ENCODE peak calls at places on chromosomes 7 and 10, in four cellular contexts. S, T, E and G are unnamed samples.

GRCh38 chr10:128274938-128275337 is 148.7 kb upstream of the MKI67 start:
- DNase-seq in S (no peak), T (no peak), E (no peak), G (no peak)

GRCh38 chr7:121138262-121138933 is 149.9 kb downstream of the CPED1 start:
- DNase-seq in S (no peak), T (no peak), E (no peak), G (no peak)

GRCh38 chr7:157005456-157006204 is 4.8 kb downstream of the MNX1 start:
- DNase-seq in T (no peak), S (no peak), E (peak), G (no peak)

GRCh38 chr7:120740348-120740747 is 117.6 kb downstream of the TSPAN12 start:
- DNase-seq in S (no peak), T (no peak), E (no peak), G (peak)

GRCh38 chr7:74511360-74511759 is 57.7 kb downstream of the GTF2IRD1 start:
- DNase-seq in T (no peak), S (no peak), E (no peak), G (no peak)

GRCh38 chr7:105759670-105760548 is 116.5 kb downstream of the ATXN7L1 start:
- DNase-seq in E (no peak), T (peak), S (peak), G (peak)

GRCh38 chr10:121362026-121362425 is 236.2 kb downstream of the FGFR2 start:
- DNase-seq in T (no peak), E (no peak), S (no peak), G (no peak)

GRCh38 chr7:107958764-107959526 is 44.0 kb downstream of the LAMB1 start:
- DNase-seq in T (no peak), E (no peak), S (no peak), G (no peak)

GRCh38 chr10:105611244-105611798 is 970.2 kb downstream of the SORCS3 start:
- DNase-seq in S (no peak), E (no peak), T (no peak), G (no peak)

GRCh38 chr10:84946984-84947383 is 618.6 kb downstream of the CCSER2 start:
- DNase-seq in E (no peak), S (no peak), T (no peak), G (no peak)

GRCh38 chr10:71247306-71247705 is 34.9 kb downstream of the UNC5B start:
- DNase-seq in T (no peak), S (no peak), E (no peak), G (no peak)

GRCh38 chr10:110802551-110803238 is 69.0 kb upstream of the PDCD4 start:
- DNase-seq in E (no peak), T (no peak), S (peak), G (no peak)

GRCh38 chr10:110803239-110803593 is 68.5 kb upstream of the PDCD4 start:
- DNase-seq in T (no peak), E (no peak), S (no peak), G (no peak)

GRCh38 chr10:110802090-110802489 is 69.6 kb upstream of the PDCD4 start:
- DNase-seq in T (no peak), S (no peak), E (no peak), G (no peak)

GRCh38 chr10:110805292-110805691 is 66.4 kb upstream of the PDCD4 start:
- DNase-seq in S (no peak), E (no peak), T (no peak), G (no peak)

GRCh38 chr10:110803830-110804338 is 67.8 kb upstream of the PDCD4 start:
- DNase-seq in T (no peak), S (peak), E (peak), G (peak)
- TF ChIP-seq FOSL1 in T (no peak), S (no peak), E (no peak), G (no peak)

GRCh38 chr10:94069884-94070283 is 76.2 kb downstream of the PLCE1 start:
- DNase-seq in E (no peak), S (no peak), T (no peak), G (peak)
- TF ChIP-seq FOSL1 in E (no peak), S (no peak), T (no peak), G (no peak)

DNA sequence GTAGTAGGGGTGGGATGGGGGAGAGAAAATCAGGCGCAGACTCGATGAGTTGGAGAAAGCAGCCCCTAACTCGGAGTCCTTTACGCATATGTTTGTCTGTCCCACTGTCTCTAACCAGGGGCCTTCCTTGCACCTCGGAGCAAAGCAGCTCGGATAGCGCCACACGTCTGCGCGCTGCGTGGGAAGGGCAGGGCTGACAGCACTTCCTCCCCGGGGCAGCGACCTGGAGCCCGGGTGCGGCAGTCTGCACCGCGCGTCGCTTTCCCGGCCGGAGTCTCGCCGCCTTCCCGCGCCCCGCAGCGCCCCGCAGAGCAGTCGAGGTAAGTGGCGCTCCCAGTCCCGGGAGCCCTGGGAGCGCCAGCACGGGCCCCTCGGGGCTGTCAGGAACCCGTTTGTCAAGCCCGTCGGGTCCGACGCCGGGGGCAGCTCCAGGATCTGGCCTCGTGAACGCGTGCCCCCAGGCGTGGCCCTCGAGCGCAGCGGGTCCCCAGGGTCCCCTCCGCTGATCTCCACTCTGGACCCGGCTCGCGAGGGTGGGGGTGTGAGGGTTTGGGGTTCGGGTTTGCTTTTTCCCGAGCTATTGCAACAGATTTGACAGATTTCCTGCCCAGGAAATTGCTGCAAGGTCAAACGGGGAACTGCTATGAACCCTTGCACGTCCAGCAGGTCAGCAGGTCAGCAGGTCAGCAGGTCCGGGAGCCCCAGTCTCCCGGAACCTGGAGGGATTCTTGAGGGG is 561 bp downstream of the APBB1IP start:
- DNase-seq in T (no peak), E (peak), S (no peak), G (no peak)
- TF ChIP-seq FOSL1 in T (no peak), E (no peak), S (no peak), G (no peak)

DNA sequence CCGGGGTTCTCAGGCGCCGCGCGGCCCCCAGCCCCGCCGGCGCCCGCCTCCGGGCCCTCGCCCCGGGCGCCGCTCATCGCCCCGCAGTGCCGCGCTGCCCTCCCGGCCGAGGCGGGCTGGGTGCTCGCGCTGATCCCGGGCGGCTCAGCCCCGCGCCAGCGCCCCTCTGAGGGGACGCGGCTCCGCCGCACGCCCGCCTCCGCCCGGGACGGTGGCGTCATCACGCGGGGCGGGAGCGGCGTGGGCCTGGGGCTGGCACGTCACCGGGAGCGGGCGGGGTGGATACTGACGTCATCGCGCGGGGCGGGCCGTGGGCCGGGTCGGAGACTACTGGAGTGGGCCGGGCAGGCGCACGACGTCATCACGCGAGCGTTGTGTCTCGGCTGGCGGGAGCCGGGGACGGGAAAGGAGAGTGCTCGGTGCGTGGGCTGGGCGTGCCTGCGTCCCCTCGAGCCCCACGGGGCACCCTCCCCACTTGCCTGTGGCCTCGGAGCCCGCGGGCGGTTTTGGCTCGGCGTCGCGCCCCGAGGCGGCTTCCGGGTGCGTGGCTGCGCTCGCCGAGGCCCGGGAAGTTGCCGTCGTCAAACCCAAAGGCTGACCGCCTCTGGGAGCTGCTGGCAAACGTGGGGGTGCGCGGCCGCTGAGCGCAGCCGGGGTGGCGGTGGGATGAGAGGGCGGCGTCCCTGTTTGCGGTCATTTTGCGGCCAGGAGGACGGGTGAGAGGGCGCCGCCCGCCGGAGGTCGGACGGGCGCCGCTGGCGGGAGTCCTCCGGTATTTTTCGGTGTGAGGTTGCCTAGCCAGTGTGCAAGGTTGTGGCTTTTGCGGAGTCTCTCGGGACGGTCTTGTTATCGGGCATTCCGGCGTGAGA is at the start of gene ESYT2:
- DNase-seq in E (peak), S (peak), T (peak), G (peak)
- TF ChIP-seq FOSL1 in E (no peak), S (no peak), T (no peak), G (peak)